ENCODE peak calls at places on chromosomes 6 and 20, in five cellular contexts. One of them, this sample, is unnamed.

GRCh38 chr6:154709621-154710020 is 23.6 kb upstream of the SCAF8 start:
- DNase-seq in esophagus squamous epithelium: no peak
- DNase-seq in ovary: no peak
- DNase-seq in stomach: no peak
- DNase-seq in GM12878: no peak
- DNase-seq in this sample: no peak

GRCh38 chr6:68273297-68273696 is 361.8 kb upstream of the ADGRB3 start:
- DNase-seq in esophagus squamous epithelium: no peak
- DNase-seq in ovary: no peak
- DNase-seq in stomach: no peak
- DNase-seq in GM12878: no peak
- DNase-seq in this sample: no peak

GRCh38 chr20:23189854-23190253 is 103.7 kb upstream of the CD93 start:
- DNase-seq in esophagus squamous epithelium: no peak
- DNase-seq in ovary: no peak
- DNase-seq in stomach: no peak
- DNase-seq in GM12878: no peak
- DNase-seq in this sample: no peak

GRCh38 chr6:20969551-20969950 is 435.3 kb downstream of the CDKAL1 start:
- DNase-seq in esophagus squamous epithelium: no peak
- DNase-seq in ovary: no peak
- DNase-seq in stomach: no peak
- DNase-seq in GM12878: no peak
- DNase-seq in this sample: no peak

GRCh38 chr20:33133616-33133941 is 34.4 kb upstream of the BPIFA2 start:
- DNase-seq in esophagus squamous epithelium: no peak
- DNase-seq in ovary: no peak
- DNase-seq in stomach: no peak
- DNase-seq in GM12878: no peak
- DNase-seq in this sample: no peak

GRCh38 chr20:57280221-57280620 is 13.8 kb upstream of the BMP7 start:
- DNase-seq in esophagus squamous epithelium: no peak
- DNase-seq in ovary: no peak
- DNase-seq in stomach: no peak
- DNase-seq in GM12878: no peak
- DNase-seq in this sample: no peak

GRCh38 chr6:100493206-100493888 is 28.6 kb upstream of the SIM1 start:
- DNase-seq in esophagus squamous epithelium: no peak
- DNase-seq in ovary: no peak
- DNase-seq in stomach: no peak
- DNase-seq in GM12878: no peak
- DNase-seq in this sample: no peak

GRCh38 chr6:55437141-55437540 is 109.9 kb downstream of the GFRAL start:
- DNase-seq in esophagus squamous epithelium: no peak
- DNase-seq in ovary: no peak
- DNase-seq in stomach: no peak
- DNase-seq in GM12878: no peak
- DNase-seq in this sample: no peak

GRCh38 chr6:40796280-40797223 is 209.4 kb upstream of the LRFN2 start:
- DNase-seq in esophagus squamous epithelium: no peak
- DNase-seq in ovary: no peak
- DNase-seq in stomach: no peak
- DNase-seq in GM12878: no peak
- DNase-seq in this sample: no peak

GRCh38 chr6:138987643-138988468 is at the start of gene REPS1:
- DNase-seq in esophagus squamous epithelium: peak; percentile 59
- DNase-seq in ovary: peak; percentile 86
- DNase-seq in stomach: peak; percentile 94
- DNase-seq in GM12878: peak; percentile 40
- DNase-seq in this sample: peak; percentile 80

GRCh38 chr6:117542493-117542892 is 59.8 kb downstream of the GOPC start:
- DNase-seq in esophagus squamous epithelium: no peak
- DNase-seq in ovary: no peak
- DNase-seq in stomach: no peak
- DNase-seq in GM12878: no peak
- DNase-seq in this sample: no peak
- H3K4me1 ChIP-seq in esophagus squamous epithelium: no peaks in the 10 kb centered on the region
- H3K4me1 ChIP-seq in ovary: no peaks in the 10 kb centered on the region
- H3K4me1 ChIP-seq in stomach: peaks cover under 1% of the 10 kb centered on the region
- H3K4me1 ChIP-seq in GM12878: peaks cover 2% of the 10 kb centered on the region
- H3K4me1 ChIP-seq in this sample: peaks cover 10% of the 10 kb centered on the region

DNA sequence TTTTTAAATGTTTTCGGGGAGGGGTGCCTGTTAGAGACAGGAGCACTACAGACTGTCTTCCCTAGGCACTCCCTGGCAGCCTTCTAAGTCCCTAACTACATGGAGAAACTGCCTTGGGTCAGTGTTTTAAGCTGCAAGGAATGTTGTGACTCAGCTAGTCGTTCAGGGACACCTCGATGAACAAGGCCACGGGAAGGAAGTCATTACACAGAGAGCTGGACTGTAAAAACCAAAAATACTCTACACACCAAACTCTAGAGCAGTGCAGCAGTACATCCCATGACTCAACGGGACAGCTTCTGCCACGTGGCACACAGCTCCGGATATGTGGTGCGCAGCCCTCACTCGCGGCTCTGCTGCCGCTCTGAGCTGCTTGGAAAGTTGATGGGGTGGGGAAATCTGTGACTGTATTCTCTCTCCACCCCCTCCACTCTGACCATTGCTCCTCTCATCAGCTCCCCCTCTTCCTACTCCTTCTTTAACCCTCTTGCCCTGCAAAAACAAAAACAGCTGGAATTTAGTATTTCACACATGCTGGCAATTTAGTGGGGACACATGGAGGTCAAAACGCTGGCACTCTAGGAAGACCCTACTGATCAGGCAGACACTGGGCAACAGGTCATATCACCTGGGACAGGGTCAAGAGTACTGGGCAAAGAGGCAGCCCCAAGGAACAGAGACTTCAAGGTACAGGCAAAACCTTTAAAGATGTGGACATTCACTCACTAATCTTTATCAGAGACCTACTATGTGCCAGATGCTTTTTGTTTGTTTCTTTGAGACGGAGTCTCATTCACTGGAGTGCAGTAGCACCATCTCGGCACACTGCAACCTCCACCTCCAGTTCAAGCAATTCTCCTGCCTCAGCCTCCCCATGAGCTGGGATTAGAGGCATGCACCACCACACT is 10.9 kb upstream of the LPIN3 start:
- DNase-seq in esophagus squamous epithelium: no peak
- DNase-seq in ovary: peak; percentile 79
- DNase-seq in stomach: peak; percentile 42
- DNase-seq in GM12878: no peak
- DNase-seq in this sample: peak; percentile 89
- TF ChIP-seq POLR2A in esophagus squamous epithelium: no peak
- TF ChIP-seq POLR2A in ovary: no peak
- TF ChIP-seq POLR2A in stomach: no peak
- TF ChIP-seq POLR2A in GM12878: peak; percentile 50
- TF ChIP-seq POLR2A in this sample: peak; percentile 40

DNA sequence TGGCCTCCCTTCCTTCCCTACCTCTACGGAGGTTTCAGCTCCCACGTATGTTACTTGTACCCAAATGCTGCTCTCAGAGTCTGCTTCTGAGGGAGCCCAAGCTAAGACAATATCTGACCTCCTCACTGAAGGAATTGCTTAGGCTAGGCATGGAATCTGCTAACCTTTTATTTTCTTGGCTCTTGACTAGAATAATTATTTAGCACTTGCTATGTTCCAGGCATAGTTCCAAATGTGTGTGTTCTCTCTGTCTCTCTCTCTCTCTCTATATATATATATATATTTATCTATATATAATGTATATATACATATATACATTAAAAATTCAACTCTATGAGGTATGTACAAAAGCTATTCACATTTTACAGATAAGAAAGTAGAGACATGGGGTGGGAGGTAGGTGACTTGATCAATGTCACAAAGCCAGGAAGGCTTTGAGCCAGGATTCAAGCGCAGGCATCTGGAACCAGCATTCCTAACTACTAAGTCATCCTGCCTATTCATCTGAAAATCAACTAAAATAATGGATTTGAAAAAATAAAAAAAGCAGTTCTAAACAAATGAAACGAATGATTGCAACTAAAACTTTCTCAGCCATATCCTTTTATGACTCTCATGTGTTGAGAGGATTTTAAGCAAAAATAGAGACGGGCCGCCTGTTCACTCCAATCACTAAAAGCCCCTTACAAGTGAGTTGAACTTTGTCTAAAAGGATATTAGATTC is 189.7 kb upstream of the JAG1 start:
- DNase-seq in esophagus squamous epithelium: no peak
- DNase-seq in ovary: no peak
- DNase-seq in stomach: no peak
- DNase-seq in GM12878: no peak
- DNase-seq in this sample: no peak
- H3K27ac ChIP-seq in esophagus squamous epithelium: peak overlapping the region; percentile 82
- H3K27ac ChIP-seq in ovary: no peak overlapping the region
- H3K27ac ChIP-seq in stomach: peak overlapping the region; percentile 77
- H3K27ac ChIP-seq in GM12878: no peak overlapping the region
- H3K27ac ChIP-seq in this sample: peak overlapping the region; percentile 30

DNA sequence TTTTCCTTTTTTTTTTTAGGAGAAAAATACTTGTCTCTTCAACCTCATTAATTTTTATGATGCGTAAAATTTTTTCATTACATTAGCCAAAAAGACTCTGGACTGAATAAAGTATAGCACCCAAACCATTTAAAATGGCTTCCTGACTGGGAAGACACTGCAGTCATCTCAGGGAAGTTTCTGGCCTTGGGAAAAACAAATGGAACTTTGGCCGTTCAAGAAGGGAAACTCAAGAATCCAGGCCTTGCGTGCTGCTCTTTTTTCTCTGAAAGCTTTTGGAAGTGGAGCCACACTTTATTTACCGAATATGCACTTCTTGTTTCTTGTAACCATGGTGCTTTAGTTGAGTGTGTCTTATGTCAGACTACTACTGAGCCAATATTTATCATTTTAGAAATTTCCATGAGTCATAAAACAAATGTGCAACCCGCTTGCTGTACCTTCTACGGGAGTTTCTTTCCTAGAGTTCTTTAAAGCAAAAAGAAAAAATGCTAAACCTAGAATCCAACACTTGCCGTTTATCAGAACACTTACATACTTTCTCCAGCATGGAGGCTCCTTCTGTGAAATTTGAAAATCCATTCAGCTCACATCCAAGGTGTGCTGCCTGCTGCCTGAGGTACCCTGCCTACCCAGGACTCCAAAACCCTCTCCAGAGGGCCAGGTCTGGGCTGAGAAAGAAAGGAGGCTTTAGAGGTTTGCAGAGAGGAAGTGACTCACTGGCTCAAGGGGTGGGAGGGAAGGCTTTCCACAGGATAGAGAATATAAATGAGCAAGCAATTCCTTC is 11.5 kb upstream of the DSTN start:
- DNase-seq in esophagus squamous epithelium: no peak
- DNase-seq in ovary: peak; percentile 39
- DNase-seq in stomach: peak; percentile 42
- DNase-seq in GM12878: no peak
- DNase-seq in this sample: no peak
- H3K4me1 ChIP-seq in esophagus squamous epithelium: peaks cover 41% of the 10 kb centered on the region
- H3K4me1 ChIP-seq in ovary: peaks cover 9% of the 10 kb centered on the region
- H3K4me1 ChIP-seq in stomach: peaks cover 43% of the 10 kb centered on the region
- H3K4me1 ChIP-seq in GM12878: no peaks in the 10 kb centered on the region
- H3K4me1 ChIP-seq in this sample: no peaks in the 10 kb centered on the region